ENCODE peak calls at places on chromosomes 16 and 17, in six cellular contexts. G is A549, M is Panc1, F is SK-N-SH, S is GM23338, W is GM12878. A is an unnamed sample.

GRCh38 chr17:28908640-28909098 is 5.8 kb upstream of the DHRS13 start:
- DNase-seq in G (no peak), M (no peak), F (no peak), S (no peak), W (no peak), A (no peak)

GRCh38 chr17:70407501-70407900 is 238.2 kb downstream of the KCNJ2 start:
- DNase-seq in G (no peak), M (no peak), F (no peak), S (no peak), W (no peak), A (no peak)

GRCh38 chr16:4263504-4264436 is 9.1 kb downstream of the TFAP4 start:
- DNase-seq in G (peak; percentile 46), M (no peak), F (peak; percentile 99), S (peak; percentile 89), W (no peak), A (peak; percentile 12)

GRCh38 chr17:48307814-48308411 is 122.1 kb downstream of the SKAP1 start:
- DNase-seq in G (peak; percentile 78), M (peak; percentile 36), F (peak; percentile 48), S (peak; percentile 76), W (no peak), A (peak; percentile 78)

GRCh38 chr17:66829883-66830282 is 5.0 kb upstream of the CACNG5 start:
- DNase-seq in G (no peak), M (no peak), F (no peak), S (peak; percentile 55), W (no peak), A (no peak)

GRCh38 chr16:19472487-19472886 is 49.4 kb downstream of the GDE1 start:
- DNase-seq in G (no peak), M (no peak), F (no peak), S (no peak), W (no peak), A (no peak)

GRCh38 chr16:51971184-51971583 is 575.8 kb downstream of the TOX3 start:
- DNase-seq in G (peak; percentile 20), M (no peak), F (peak; percentile 68), S (peak; percentile 72), W (no peak), A (no peak)

GRCh38 chr17:70956731-70957130 is 787.4 kb downstream of the KCNJ2 start:
- DNase-seq in G (no peak), M (no peak), F (no peak), S (no peak), W (no peak), A (no peak)

GRCh38 chr17:66123163-66123562 is 68.8 kb downstream of the CEP112 start:
- DNase-seq in G (no peak), M (no peak), F (no peak), S (peak; percentile 53), W (no peak), A (peak; percentile 15)

GRCh38 chr16:77414752-77415231 is 20.0 kb downstream of the ADAMTS18 start:
- DNase-seq in G (peak; percentile 61), M (peak; percentile 93), F (no peak), S (no peak), W (no peak), A (no peak)

GRCh38 chr17:27446569-27447301 is 9.5 kb upstream of the KSR1 start:
- DNase-seq in G (peak; percentile 38), M (no peak), F (peak; percentile 54), S (no peak), W (no peak), A (no peak)

GRCh38 chr17:82577300-82577699 is 57.8 kb downstream of the FOXK2 start:
- DNase-seq in G (no peak), M (no peak), F (no peak), S (no peak), W (no peak), A (no peak)

GRCh38 chr17:45963889-45964288 is 35.2 kb upstream of the STH start:
- DNase-seq in G (no peak), M (no peak), F (no peak), S (no peak), W (no peak), A (no peak)

GRCh38 chr17:50046667-50047066 is 9.2 kb upstream of the ITGA3 start:
- DNase-seq in G (no peak), M (no peak), F (no peak), S (no peak), W (no peak), A (no peak)

GRCh38 chr16:8878523-8878911 is 3.6 kb upstream of the LITAFD start:
- DNase-seq in G (peak; percentile 51), M (no peak), F (no peak), S (peak; percentile 36), W (no peak), A (no peak)

GRCh38 chr16:46688101-46688656 is 799 bp downstream of the VPS35 start:
- DNase-seq in G (no peak), M (no peak), F (no peak), S (no peak), W (no peak), A (no peak)

GRCh38 chr17:62140836-62141235 is 75.8 kb upstream of the MED13 start:
- DNase-seq in G (peak; percentile 48), M (no peak), F (no peak), S (no peak), W (no peak), A (no peak)

GRCh38 chr16:89201467-89202377 is 1.4 kb upstream of the SLC22A31 start:
- DNase-seq in G (peak; percentile 87), M (no peak), F (peak; percentile 98), S (peak; percentile 92), W (no peak), A (peak; percentile 84)

GRCh38 chr17:38685485-38685884 is 10.7 kb upstream of the EPOP start:
- DNase-seq in G (no peak), M (no peak), F (no peak), S (no peak), W (no peak), A (no peak)

GRCh38 chr17:19301274-19301946 is 61.1 kb downstream of the B9D1 start:
- DNase-seq in G (no peak), M (no peak), F (no peak), S (no peak), W (no peak), A (no peak)

GRCh38 chr16:3922241-3922640 is 41.7 kb upstream of the CREBBP start:
- DNase-seq in G (no peak), M (no peak), F (no peak), S (no peak), W (no peak), A (no peak)

GRCh38 chr17:2011421-2012371 is 13.4 kb downstream of the RTN4RL1 start:
- DNase-seq in G (no peak), M (no peak), F (no peak), S (peak; percentile 64), W (no peak), A (no peak)

GRCh38 chr16:71966932-71967331 is 33.3 kb downstream of the PKD1L3 start:
- DNase-seq in G (no peak), M (no peak), F (no peak), S (no peak), W (no peak), A (no peak)

GRCh38 chr16:31476305-31477219 is 4.6 kb downstream of the TGFB1I1 start:
- DNase-seq in G (no peak), M (no peak), F (peak; percentile 59), S (peak; percentile 88), W (no peak), A (no peak)

GRCh38 chr17:74042744-74043486 is 160.6 kb upstream of the RPL38 start:
- DNase-seq in G (peak; percentile 85), M (peak; percentile 78), F (no peak), S (no peak), W (no peak), A (peak; percentile 91)

GRCh38 chr17:61822326-61823285 is 40.7 kb downstream of the BRIP1 start:
- DNase-seq in G (no peak), M (no peak), F (no peak), S (no peak), W (peak; percentile 21), A (no peak)

GRCh38 chr17:70772761-70773160 is 603.4 kb downstream of the KCNJ2 start:
- DNase-seq in G (no peak), M (no peak), F (no peak), S (no peak), W (no peak), A (no peak)

GRCh38 chr16:81647527-81647926 is 131.6 kb upstream of the PLCG2 start:
- DNase-seq in G (peak; percentile 67), M (peak; percentile 36), F (no peak), S (peak; percentile 46), W (no peak), A (peak; percentile 76)

GRCh38 chr17:3935140-3935542 is 18.9 kb upstream of the P2RX1 start:
- DNase-seq in G (peak; percentile 87), M (no peak), F (peak; percentile 75), S (peak; percentile 93), W (no peak), A (peak; percentile 41)

GRCh38 chr16:2803545-2804195 is 5.4 kb downstream of the PRSS41 start:
- DNase-seq in G (no peak), M (no peak), F (no peak), S (no peak), W (no peak), A (peak; percentile 12)

GRCh38 chr16:89097528-89097846 is 3.8 kb downstream of the ACSF3 start:
- DNase-seq in G (no peak), M (no peak), F (no peak), S (no peak), W (no peak), A (no peak)

GRCh38 chr17:79325707-79326106 is 251.1 kb downstream of the ENGASE start:
- DNase-seq in G (no peak), M (no peak), F (no peak), S (peak; percentile 69), W (no peak), A (no peak)
- TF ChIP-seq REST in G (peak; percentile 96), M (peak; percentile 91), F (peak; percentile 95), S (peak; percentile 84), W (peak; percentile 89), A (peak; percentile 82)

DNA sequence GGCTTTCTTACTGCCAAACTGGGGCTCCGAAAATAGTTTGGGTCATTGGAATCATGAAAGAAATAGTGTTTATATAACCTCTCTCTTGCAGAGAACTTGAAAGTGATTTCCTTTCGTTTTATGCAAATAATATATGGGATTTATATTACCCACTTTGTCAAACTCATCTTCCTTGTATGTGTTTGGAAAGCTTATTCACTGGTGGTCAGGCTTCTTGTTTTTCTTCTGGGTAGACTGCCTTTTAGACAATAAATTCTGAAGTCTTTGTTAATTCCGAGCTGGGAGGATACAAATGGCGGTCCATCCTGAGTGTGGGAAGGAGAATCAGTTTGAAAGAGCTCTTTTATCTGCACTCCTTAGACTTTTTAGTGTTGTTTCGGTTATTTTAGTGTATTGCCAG is 230.1 kb downstream of the MSI2 start:
- DNase-seq in G (no peak), M (no peak), F (no peak), S (no peak), W (no peak), A (no peak)
- TF ChIP-seq REST in G (no peak), M (no peak), F (no peak), S (no peak), W (no peak), A (no peak)

GRCh38 chr17:40779181-40779909 is 3.0 kb downstream of the KRT27 start:
- DNase-seq in G (peak; percentile 45), M (no peak), F (no peak), S (peak; percentile 71), W (no peak), A (no peak)
- TF ChIP-seq REST in G (no peak), M (no peak), F (no peak), S (no peak), W (no peak), A (no peak)

DNA sequence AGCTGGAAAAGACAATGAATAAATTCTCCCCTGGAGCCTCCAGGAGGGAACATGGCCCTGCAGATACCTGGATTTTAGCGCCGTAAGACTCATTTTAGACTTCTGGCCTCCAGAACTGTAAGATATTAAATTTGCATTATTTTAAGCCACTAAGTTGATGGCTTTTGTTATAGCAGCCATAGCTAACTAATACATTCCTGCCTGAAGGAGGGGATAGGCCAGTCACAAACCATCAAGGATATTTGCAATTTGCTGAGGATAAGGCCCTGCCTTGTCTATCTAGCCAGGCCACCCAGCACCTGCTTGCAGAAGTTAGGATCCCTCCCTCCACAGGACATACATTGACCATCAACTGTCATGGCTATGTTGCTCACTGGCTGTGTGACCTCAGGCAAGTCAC is 4.9 kb upstream of the KCNG4 start:
- DNase-seq in G (no peak), M (no peak), F (no peak), S (no peak), W (no peak), A (no peak)
- TF ChIP-seq REST in G (no peak), M (no peak), F (no peak), S (no peak), W (no peak), A (no peak)